ENCODE peak calls at places on chromosomes 4 and X, in nine cellular contexts. A is psoas muscle; J is fibroblast of lung; F is fibroblast of the aortic adventitia; Y is CD8-positive, alpha-beta T cell; G is hepatocyte; D is lower lobe of right lung; T is uterus; C is left lung. K is an unnamed sample.

GRCh38 chrX:66504481-66504880 is 134.4 kb downstream of the EDA2R start:
- DNase-seq in Y (no peak), F (no peak), A (no peak), T (no peak), G (no peak), J (no peak), C (no peak), D (no peak), K (no peak)

GRCh38 chrX:292900-293897 is 12.0 kb downstream of the PLCXD1 start:
- DNase-seq in Y (no peak), T (no peak), G (no peak), C (peak; percentile 30), D (peak; percentile 40), J (no peak), A (no peak), F (no peak), K (no peak)

GRCh38 chr4:78922207-78922606 is 17.0 kb downstream of the PAQR3 start:
- DNase-seq in J (peak; percentile 28), G (no peak), F (peak; percentile 37), Y (no peak), A (no peak), T (no peak), D (no peak), C (no peak), K (peak; percentile 60)

GRCh38 chrX:98956014-98956413 is 1454.1 kb downstream of the PCDH19 start:
- DNase-seq in C (no peak), D (no peak), F (no peak), A (no peak), T (no peak), G (no peak), J (no peak), Y (no peak), K (no peak)

GRCh38 chr4:128385683-128386304 is 98.2 kb upstream of the PGRMC2 start:
- DNase-seq in C (no peak), T (no peak), D (no peak), G (no peak), Y (no peak), F (peak; percentile 59), A (no peak), J (peak; percentile 87), K (peak; percentile 81)

GRCh38 chrX:102739642-102740041 is 19.1 kb downstream of the GPRASP3 start:
- DNase-seq in A (no peak), F (no peak), T (no peak), D (no peak), Y (no peak), J (no peak), G (peak; percentile 15), C (no peak), K (no peak)

GRCh38 chr4:2834001-2834921 is 9.4 kb upstream of the ADD1 start:
- DNase-seq in D (peak; percentile 28), T (no peak), C (peak; percentile 31), J (no peak), F (no peak), A (no peak), Y (no peak), G (peak; percentile 3), K (no peak)

GRCh38 chr4:115711575-115711974 is 598.2 kb upstream of the NDST4 start:
- DNase-seq in J (no peak), C (no peak), A (no peak), T (no peak), F (no peak), Y (no peak), G (peak; percentile 13), D (no peak), K (no peak)

GRCh38 chrX:134935286-134935685 is 55.5 kb upstream of the SMIM10 start:
- DNase-seq in F (no peak), J (no peak), D (no peak), A (no peak), C (no peak), T (no peak), Y (no peak), G (no peak), K (peak; percentile 6)

GRCh38 chrX:149495573-149496071 is 9.5 kb downstream of the IDS start:
- DNase-seq in G (peak; percentile 58), Y (no peak), F (peak; percentile 58), C (peak; percentile 43), T (no peak), D (no peak), J (peak; percentile 56), A (peak; percentile 26), K (peak; percentile 79)

GRCh38 chr4:108210989-108211725 is 42.4 kb upstream of the LEF1 start:
- DNase-seq in F (no peak), D (no peak), Y (no peak), T (no peak), A (no peak), C (no peak), G (no peak), J (no peak), K (no peak)

DNA sequence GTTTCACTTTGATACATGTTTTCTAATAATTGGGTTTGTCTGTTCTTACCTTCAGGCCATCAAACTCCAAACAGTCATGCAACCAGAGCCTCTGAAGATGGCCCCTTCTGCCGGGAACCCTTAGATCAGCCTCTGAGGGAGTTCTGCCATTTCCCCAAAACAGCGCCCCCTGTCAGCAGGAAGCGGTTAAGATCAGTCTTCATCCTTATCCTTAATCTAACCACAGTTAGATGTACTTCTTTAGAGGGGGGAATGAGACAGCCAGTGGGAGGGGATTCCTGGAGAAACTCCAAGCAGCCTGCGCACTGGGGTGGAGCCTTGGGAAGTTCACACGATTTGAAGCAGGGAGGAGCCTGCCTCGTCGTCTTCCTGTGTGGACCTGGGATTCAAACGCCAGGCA is 185.4 kb downstream of the INPP4B start:
- DNase-seq in Y (no peak), T (no peak), F (no peak), C (no peak), A (no peak), G (no peak), J (no peak), D (no peak), K (no peak)
- TF ChIP-seq CTCF in Y (no peak), T (no peak), F (no peak), C (no peak), A (no peak), G (no peak), J (peak; percentile 6), D (no peak), K (peak; percentile 11)

GRCh38 chr4:133151681-133152329 is 2.7 kb downstream of the PCDH10 start:
- DNase-seq in F (no peak), C (no peak), D (no peak), G (peak; percentile 58), Y (no peak), T (no peak), A (no peak), J (peak; percentile 12), K (no peak)

GRCh38 chr4:133151301-133151680 is 2.2 kb downstream of the PCDH10 start:
- DNase-seq in Y (no peak), F (no peak), A (no peak), D (no peak), J (peak; percentile 15), T (no peak), C (no peak), G (no peak), K (no peak)

GRCh38 chr4:133152801-133153526 is 3.9 kb downstream of the PCDH10 start:
- DNase-seq in D (no peak), A (no peak), F (no peak), J (peak; percentile 14), C (no peak), Y (no peak), G (peak; percentile 23), T (no peak), K (no peak)

GRCh38 chr4:133150643-133151300 is 1.7 kb downstream of the PCDH10 start:
- DNase-seq in C (no peak), A (no peak), J (peak; percentile 12), Y (no peak), T (peak; percentile 19), G (peak; percentile 35), F (no peak), D (no peak), K (no peak)

DNA sequence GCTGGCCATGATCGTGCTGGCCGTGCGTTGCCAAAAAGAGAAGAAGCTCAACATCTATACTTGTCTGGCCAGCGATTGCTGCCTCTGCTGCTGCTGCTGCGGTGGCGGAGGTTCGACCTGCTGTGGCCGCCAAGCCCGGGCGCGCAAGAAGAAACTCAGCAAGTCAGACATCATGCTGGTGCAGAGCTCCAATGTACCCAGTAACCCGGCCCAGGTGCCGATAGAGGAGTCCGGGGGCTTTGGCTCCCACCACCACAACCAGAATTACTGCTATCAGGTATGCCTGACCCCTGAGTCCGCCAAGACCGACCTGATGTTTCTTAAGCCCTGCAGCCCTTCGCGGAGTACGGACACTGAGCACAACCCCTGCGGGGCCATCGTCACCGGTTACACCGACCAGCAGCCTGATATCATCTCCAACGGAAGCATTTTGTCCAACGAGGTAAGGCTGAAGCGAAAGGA is 3.3 kb downstream of the PCDH10 start:
- DNase-seq in D (no peak), Y (no peak), C (no peak), F (no peak), J (peak; percentile 21), G (no peak), A (no peak), T (no peak), K (no peak)
- H3K4me3 ChIP-seq in D (peak overlapping the region; percentile 45), Y (no peak overlapping the region), C (peak overlapping the region; percentile 35), F (peak overlapping the region; percentile 68), J (peak overlapping the region; percentile 65), G (peak overlapping the region; percentile 48), A (peak overlapping the region; percentile 62), T (peak overlapping the region; percentile 16), K (no peak overlapping the region)

GRCh38 chr4:127204326-127204725 is 428.4 kb upstream of the INTU start:
- DNase-seq in Y (no peak), J (no peak), C (no peak), T (no peak), F (no peak), G (no peak), D (no peak), A (no peak), K (no peak)
- TF ChIP-seq CTCF in Y (no peak), J (no peak), C (no peak), T (no peak), F (no peak), G (no peak), D (no peak), A (no peak), K (no peak)

GRCh38 chr4:1408418-1408817 is 2.2 kb upstream of the NKX1-1 start:
- DNase-seq in G (no peak), D (peak; percentile 29), C (peak; percentile 23), Y (no peak), T (no peak), F (no peak), A (no peak), J (no peak), K (no peak)
- H3K4me3 ChIP-seq in G (no peak overlapping the region), D (no peak overlapping the region), C (no peak overlapping the region), Y (no peak overlapping the region), T (no peak overlapping the region), F (no peak overlapping the region), A (no peak overlapping the region), J (no peak overlapping the region), K (no peak overlapping the region)

DNA sequence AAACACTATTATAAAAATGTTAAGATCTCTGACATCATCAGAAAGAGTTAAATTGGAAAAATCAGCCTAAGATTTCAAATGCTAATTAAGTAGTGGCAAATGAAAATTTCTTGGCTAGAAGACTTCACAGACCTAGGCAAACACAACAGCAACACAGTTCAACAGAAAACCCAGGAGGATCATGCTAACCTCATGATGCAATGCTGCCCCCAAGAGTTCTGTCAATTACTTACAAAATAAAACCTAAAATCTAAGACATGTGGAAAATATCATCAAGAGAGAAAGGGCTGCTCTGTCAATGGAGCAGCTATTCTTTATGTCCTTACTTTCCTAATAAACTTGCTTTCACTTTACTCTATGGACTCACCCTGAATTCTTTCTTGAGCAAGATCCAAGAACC is 21.0 kb downstream of the S100G start:
- DNase-seq in C (no peak), J (peak; percentile 69), F (peak; percentile 79), T (no peak), G (peak; percentile 74), Y (no peak), D (no peak), A (no peak), K (peak; percentile 76)
- TF ChIP-seq CTCF in C (no peak), J (no peak), F (peak; percentile 34), T (peak; percentile 28), G (peak; percentile 68), Y (no peak), D (no peak), A (peak; percentile 40), K (peak; percentile 49)

K was measured in AG10803.